ENCODE peak calls at places on chromosomes 5 and 9, in eight cellular contexts. One of them, this sample, is unnamed.

GRCh38 chr5:80026841-80027240 is 8.3 kb upstream of the THBS4 start:
- DNase-seq in AML-193: no peak
- DNase-seq in HCT116: no peak
- DNase-seq in psoas muscle: no peak
- DNase-seq in AG10803: no peak
- DNase-seq in nucleus accumbens: no peak
- DNase-seq in WTC11: no peak
- DNase-seq in cardiac fibroblast: no peak
- DNase-seq in this sample: no peak

GRCh38 chr5:16656561-16657191 is 39.9 kb upstream of the RETREG1 start:
- DNase-seq in HCT116: no peak
- DNase-seq in cardiac fibroblast: peak
- DNase-seq in psoas muscle: no peak
- DNase-seq in AML-193: no peak
- DNase-seq in nucleus accumbens: no peak
- DNase-seq in WTC11: no peak
- DNase-seq in AG10803: peak
- DNase-seq in this sample: no peak

GRCh38 chr5:125042243-125042887 is 295.9 kb upstream of the ZNF608 start:
- DNase-seq in AML-193: no peak
- DNase-seq in cardiac fibroblast: peak
- DNase-seq in AG10803: peak
- DNase-seq in HCT116: no peak
- DNase-seq in WTC11: no peak
- DNase-seq in nucleus accumbens: no peak
- DNase-seq in psoas muscle: no peak
- DNase-seq in this sample: no peak

GRCh38 chr9:899440-900184 is 58.1 kb downstream of the DMRT1 start:
- DNase-seq in cardiac fibroblast: no peak
- DNase-seq in nucleus accumbens: no peak
- DNase-seq in HCT116: no peak
- DNase-seq in AML-193: peak
- DNase-seq in psoas muscle: no peak
- DNase-seq in AG10803: no peak
- DNase-seq in WTC11: no peak
- DNase-seq in this sample: no peak

GRCh38 chr5:132087176-132087575 is 13.6 kb downstream of the CSF2 start:
- DNase-seq in AG10803: no peak
- DNase-seq in WTC11: no peak
- DNase-seq in HCT116: no peak
- DNase-seq in AML-193: no peak
- DNase-seq in cardiac fibroblast: no peak
- DNase-seq in nucleus accumbens: no peak
- DNase-seq in psoas muscle: no peak
- DNase-seq in this sample: no peak

GRCh38 chr9:133633681-133633990 is 2.5 kb upstream of the DBH start:
- DNase-seq in AML-193: no peak
- DNase-seq in WTC11: no peak
- DNase-seq in psoas muscle: peak
- DNase-seq in AG10803: no peak
- DNase-seq in cardiac fibroblast: no peak
- DNase-seq in HCT116: no peak
- DNase-seq in nucleus accumbens: no peak
- DNase-seq in this sample: no peak

GRCh38 chr5:172175263-172175719 is 12.7 kb downstream of the STK10 start:
- DNase-seq in AG10803: no peak
- DNase-seq in WTC11: no peak
- DNase-seq in nucleus accumbens: no peak
- DNase-seq in HCT116: no peak
- DNase-seq in psoas muscle: peak
- DNase-seq in AML-193: peak
- DNase-seq in cardiac fibroblast: no peak
- DNase-seq in this sample: no peak

GRCh38 chr9:99347556-99347955 is 125.5 kb downstream of the SEC61B start:
- DNase-seq in AG10803: no peak
- DNase-seq in nucleus accumbens: no peak
- DNase-seq in psoas muscle: no peak
- DNase-seq in WTC11: no peak
- DNase-seq in AML-193: no peak
- DNase-seq in HCT116: no peak
- DNase-seq in cardiac fibroblast: no peak
- DNase-seq in this sample: no peak

GRCh38 chr5:71658916-71659661 is 60.0 kb upstream of the CARTPT start:
- DNase-seq in WTC11: no peak
- DNase-seq in AML-193: no peak
- DNase-seq in cardiac fibroblast: peak
- DNase-seq in HCT116: no peak
- DNase-seq in AG10803: peak
- DNase-seq in psoas muscle: no peak
- DNase-seq in nucleus accumbens: no peak
- DNase-seq in this sample: no peak

GRCh38 chr9:130408669-130409068 is 36.1 kb upstream of the ASS1 start:
- DNase-seq in AML-193: no peak
- DNase-seq in cardiac fibroblast: no peak
- DNase-seq in WTC11: no peak
- DNase-seq in psoas muscle: no peak
- DNase-seq in nucleus accumbens: no peak
- DNase-seq in AG10803: no peak
- DNase-seq in HCT116: no peak
- DNase-seq in this sample: no peak

This sample was measured in dorsolateral prefrontal cortex.